ENCODE peak calls at places on chromosomes 2 and 18, in four cellular contexts. One of them, this sample, is unnamed.
A peak's percentile ranks its signal among the peaks of the same experiment; 100 is the strongest.

GRCh38 chr18:10122116-10122515 is 208.3 kb downstream of the VAPA start:
- DNase-seq in endodermal cell: no peak
- DNase-seq in gastrocnemius medialis: no peak
- DNase-seq in lower lobe of right lung: no peak
- DNase-seq in this sample: no peak

GRCh38 chr2:46805401-46805951 is 110.1 kb downstream of the MCFD2 start:
- DNase-seq in endodermal cell: peak; percentile 30
- DNase-seq in lower lobe of right lung: no peak
- DNase-seq in gastrocnemius medialis: no peak
- DNase-seq in this sample: no peak

GRCh38 chr2:24231461-24231881 is 56.6 kb downstream of the FAM228A start:
- DNase-seq in lower lobe of right lung: no peak
- DNase-seq in gastrocnemius medialis: no peak
- DNase-seq in endodermal cell: no peak
- DNase-seq in this sample: no peak

GRCh38 chr2:45922577-45922988 is 271.1 kb downstream of the PRKCE start:
- DNase-seq in lower lobe of right lung: no peak
- DNase-seq in endodermal cell: peak; percentile 57
- DNase-seq in gastrocnemius medialis: no peak
- DNase-seq in this sample: no peak

GRCh38 chr18:62131305-62131909 is 55.4 kb downstream of the PIGN start:
- DNase-seq in gastrocnemius medialis: peak; percentile 13
- DNase-seq in endodermal cell: peak; percentile 81
- DNase-seq in lower lobe of right lung: no peak
- DNase-seq in this sample: no peak

GRCh38 chr2:15748736-15749323 is 157.2 kb downstream of the DDX1 start:
- DNase-seq in lower lobe of right lung: no peak
- DNase-seq in gastrocnemius medialis: no peak
- DNase-seq in endodermal cell: peak; percentile 93
- DNase-seq in this sample: no peak

GRCh38 chr2:195848119-195848899 is 191.3 kb downstream of the SLC39A10 start:
- DNase-seq in gastrocnemius medialis: no peak
- DNase-seq in lower lobe of right lung: no peak
- DNase-seq in endodermal cell: no peak
- DNase-seq in this sample: no peak

GRCh38 chr18:44035554-44035953 is 645.1 kb upstream of the SETBP1 start:
- DNase-seq in gastrocnemius medialis: no peak
- DNase-seq in lower lobe of right lung: no peak
- DNase-seq in endodermal cell: no peak
- DNase-seq in this sample: no peak

GRCh38 chr2:39380525-39381150 is 56.4 kb downstream of the MAP4K3 start:
- DNase-seq in gastrocnemius medialis: no peak
- DNase-seq in endodermal cell: no peak
- DNase-seq in lower lobe of right lung: no peak
- DNase-seq in this sample: no peak

GRCh38 chr18:74869904-74870863 is 272.5 kb downstream of the ZNF407 start:
- DNase-seq in endodermal cell: no peak
- DNase-seq in lower lobe of right lung: no peak
- DNase-seq in gastrocnemius medialis: no peak
- DNase-seq in this sample: no peak

GRCh38 chr2:201621293-201621999 is 21.9 kb downstream of the TMEM237 start:
- DNase-seq in gastrocnemius medialis: no peak
- DNase-seq in endodermal cell: no peak
- DNase-seq in lower lobe of right lung: no peak
- DNase-seq in this sample: no peak

GRCh38 chr18:54739476-54739875 is 88.8 kb upstream of the RAB27B start:
- DNase-seq in lower lobe of right lung: no peak
- DNase-seq in gastrocnemius medialis: no peak
- DNase-seq in endodermal cell: no peak
- DNase-seq in this sample: no peak

GRCh38 chr18:55650363-55650870 is 62.4 kb upstream of the TCF4 start:
- DNase-seq in endodermal cell: no peak
- DNase-seq in lower lobe of right lung: no peak
- DNase-seq in gastrocnemius medialis: no peak
- DNase-seq in this sample: no peak

GRCh38 chr18:3062798-3063563 is 50.0 kb upstream of the LPIN2 start:
- DNase-seq in gastrocnemius medialis: peak; percentile 54
- DNase-seq in endodermal cell: peak; percentile 88
- DNase-seq in lower lobe of right lung: peak; percentile 76
- DNase-seq in this sample: peak; percentile 21

GRCh38 chr2:1927896-1928568 is 183.7 kb upstream of the PXDN start:
- DNase-seq in endodermal cell: no peak
- DNase-seq in lower lobe of right lung: no peak
- DNase-seq in gastrocnemius medialis: no peak
- DNase-seq in this sample: no peak

GRCh38 chr2:55922488-55922887 is 1.1 kb downstream of the EFEMP1 start:
- DNase-seq in endodermal cell: peak; percentile 73
- DNase-seq in lower lobe of right lung: no peak
- DNase-seq in gastrocnemius medialis: no peak
- DNase-seq in this sample: no peak

GRCh38 chr18:58267493-58267892 is 223.5 kb downstream of the NEDD4L start:
- DNase-seq in lower lobe of right lung: no peak
- DNase-seq in gastrocnemius medialis: no peak
- DNase-seq in endodermal cell: no peak
- DNase-seq in this sample: no peak
- H3K4me1 ChIP-seq in lower lobe of right lung: peaks cover 50% of the 10 kb centered on the region
- H3K4me1 ChIP-seq in gastrocnemius medialis: peaks cover 73% of the 10 kb centered on the region
- H3K4me1 ChIP-seq in endodermal cell: no peaks in the 10 kb centered on the region
- H3K4me1 ChIP-seq in this sample: no peaks in the 10 kb centered on the region

GRCh38 chr18:69400253-69400975 is at the start of gene DOK6:
- DNase-seq in endodermal cell: peak; percentile 86
- DNase-seq in gastrocnemius medialis: no peak
- DNase-seq in lower lobe of right lung: peak; percentile 50
- DNase-seq in this sample: no peak

GRCh38 chr18:69397096-69397495 is 3.6 kb upstream of the DOK6 start:
- DNase-seq in endodermal cell: peak; percentile 53
- DNase-seq in lower lobe of right lung: no peak
- DNase-seq in gastrocnemius medialis: no peak
- DNase-seq in this sample: no peak

GRCh38 chr18:69401475-69402218 is 959 bp downstream of the DOK6 start:
- DNase-seq in lower lobe of right lung: no peak
- DNase-seq in endodermal cell: peak; percentile 65
- DNase-seq in gastrocnemius medialis: no peak
- DNase-seq in this sample: no peak

GRCh38 chr18:69400976-69401474 is 337 bp downstream of the DOK6 start:
- DNase-seq in endodermal cell: peak; percentile 78
- DNase-seq in lower lobe of right lung: peak; percentile 42
- DNase-seq in gastrocnemius medialis: no peak
- DNase-seq in this sample: no peak

GRCh38 chr18:69399253-69399652 is 1.4 kb upstream of the DOK6 start:
- DNase-seq in gastrocnemius medialis: no peak
- DNase-seq in endodermal cell: peak; percentile 56
- DNase-seq in lower lobe of right lung: no peak
- DNase-seq in this sample: no peak
- H3K27ac ChIP-seq in gastrocnemius medialis: no peak overlapping the region
- H3K27ac ChIP-seq in endodermal cell: no peak overlapping the region
- H3K27ac ChIP-seq in lower lobe of right lung: no peak overlapping the region
- H3K27ac ChIP-seq in this sample: no peak overlapping the region

DNA sequence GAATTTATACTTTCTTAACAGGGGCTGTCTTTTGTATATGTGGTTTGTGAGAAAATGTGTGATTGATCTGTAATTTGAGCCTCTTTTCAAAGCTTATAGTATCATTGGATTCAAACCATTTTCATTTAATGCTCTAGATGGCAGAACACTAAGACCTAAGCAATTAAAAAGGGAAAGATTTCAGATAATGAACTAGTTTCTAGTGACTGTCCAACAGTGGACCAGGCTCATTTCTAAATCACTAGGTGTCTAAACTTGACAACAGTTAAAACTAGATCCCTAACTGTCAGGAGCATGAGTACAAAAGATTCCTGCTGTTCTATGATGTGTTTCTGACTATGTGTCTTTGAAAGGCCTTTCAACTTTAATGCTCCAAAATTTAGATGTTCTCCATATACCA is 54.6 kb downstream of the ANKRD44 start:
- DNase-seq in lower lobe of right lung: no peak
- DNase-seq in gastrocnemius medialis: no peak
- DNase-seq in endodermal cell: no peak
- DNase-seq in this sample: no peak
- TF ChIP-seq CTCF in lower lobe of right lung: no peak
- TF ChIP-seq CTCF in gastrocnemius medialis: no peak
- TF ChIP-seq CTCF in endodermal cell: no peak
- TF ChIP-seq CTCF in this sample: no peak

GRCh38 chr2:127634626-127635379 is 11.2 kb upstream of the GPR17 start:
- DNase-seq in gastrocnemius medialis: no peak
- DNase-seq in endodermal cell: no peak
- DNase-seq in lower lobe of right lung: no peak
- DNase-seq in this sample: no peak
- H3K4me1 ChIP-seq in gastrocnemius medialis: peaks cover 27% of the 10 kb centered on the region
- H3K4me1 ChIP-seq in endodermal cell: peaks cover 7% of the 10 kb centered on the region
- H3K4me1 ChIP-seq in lower lobe of right lung: peaks cover 71% of the 10 kb centered on the region
- H3K4me1 ChIP-seq in this sample: peaks cover 52% of the 10 kb centered on the region

DNA sequence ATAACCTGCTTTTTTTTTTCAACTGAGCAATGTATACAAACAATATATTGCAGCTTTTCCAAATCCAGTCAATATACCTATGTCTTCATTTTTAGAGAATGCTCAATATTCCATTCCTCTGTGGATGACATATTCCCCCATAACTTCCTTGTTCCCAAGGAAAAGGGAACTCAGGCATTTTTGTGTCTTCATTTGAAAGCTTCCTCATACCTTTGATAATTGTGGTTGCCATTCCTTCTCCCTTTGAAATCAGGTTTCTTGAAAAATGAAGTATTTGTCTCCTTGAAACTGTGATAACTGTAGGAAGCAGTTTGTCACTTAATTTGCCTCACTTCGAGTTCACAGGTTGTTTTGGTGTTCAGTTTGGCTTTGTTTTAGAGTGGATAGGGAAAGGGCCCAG is 13.5 kb downstream of the ELAC1 start:
- DNase-seq in endodermal cell: no peak
- DNase-seq in gastrocnemius medialis: no peak
- DNase-seq in lower lobe of right lung: no peak
- DNase-seq in this sample: no peak
- H3K27ac ChIP-seq in endodermal cell: no peak overlapping the region
- H3K27ac ChIP-seq in gastrocnemius medialis: no peak overlapping the region
- H3K27ac ChIP-seq in lower lobe of right lung: no peak overlapping the region
- H3K27ac ChIP-seq in this sample: no peak overlapping the region